ENCODE peak calls at places on chromosomes 12 and 14, in five cellular contexts. J, H, G, Z and N are unnamed samples. For H3K4me1, the result is how much of the 10 kb centered on the place peaks cover.

GRCh38 chr14:104746071-104746545 is 6.8 kb upstream of the SIVA1 start:
- DNase-seq in J (no peak), H (no peak), G (no peak), Z (no peak), N (peak)

GRCh38 chr12:20368653-20369163 is 371 bp downstream of the PDE3A start:
- DNase-seq in J (peak), H (peak), G (peak), Z (peak), N (peak)

GRCh38 chr12:32155041-32155440 is 48.4 kb downstream of the BICD1 start:
- DNase-seq in J (no peak), H (no peak), G (no peak), Z (no peak), N (no peak)

GRCh38 chr14:58765375-58765774 is 127.6 kb downstream of the DACT1 start:
- DNase-seq in J (no peak), H (no peak), G (peak), Z (no peak), N (no peak)

GRCh38 chr12:70763666-70764065 is 126.4 kb upstream of the PTPRB start:
- DNase-seq in J (no peak), H (no peak), G (no peak), Z (no peak), N (no peak)

GRCh38 chr14:25394356-25394755 is 344.4 kb upstream of the STXBP6 start:
- DNase-seq in J (no peak), H (no peak), G (no peak), Z (peak), N (no peak)

GRCh38 chr12:53569174-53569557 is 57.0 kb downstream of the ATF7 start:
- DNase-seq in J (peak), H (no peak), G (no peak), Z (peak), N (no peak)

GRCh38 chr14:93903342-93904184 is 23.6 kb upstream of the FAM181A start:
- DNase-seq in J (peak), H (no peak), G (no peak), Z (no peak), N (peak)

GRCh38 chr12:51864701-51865469 is 16.4 kb upstream of the FIGNL2 start:
- DNase-seq in J (no peak), H (no peak), G (no peak), Z (no peak), N (peak)

GRCh38 chr14:56759094-56759493 is 51.2 kb downstream of the OTX2 start:
- DNase-seq in J (no peak), H (no peak), G (no peak), Z (no peak), N (no peak)

GRCh38 chr14:33682746-33683145 is 268.1 kb downstream of the EGLN3 start:
- DNase-seq in J (no peak), H (peak), G (peak), Z (no peak), N (peak)

GRCh38 chr12:45981075-45981837 is 9.1 kb downstream of the SCAF11 start:
- DNase-seq in J (no peak), H (no peak), G (no peak), Z (no peak), N (no peak)

GRCh38 chr14:23645812-23646647 is 9.9 kb downstream of the DHRS2 start:
- DNase-seq in J (no peak), H (no peak), G (no peak), Z (no peak), N (peak)

GRCh38 chr14:95128140-95128539 is 29.2 kb downstream of the DICER1 start:
- DNase-seq in J (no peak), H (no peak), G (no peak), Z (no peak), N (no peak)

GRCh38 chr14:90536092-90536491 is 139.3 kb downstream of the CALM1 start:
- DNase-seq in J (no peak), H (no peak), G (peak), Z (no peak), N (no peak)

GRCh38 chr12:40312982-40313576 is 88.3 kb downstream of the LRRK2 start:
- DNase-seq in J (no peak), H (no peak), G (no peak), Z (peak), N (no peak)

GRCh38 chr14:53963491-53964227 is 7.0 kb upstream of the BMP4 start:
- DNase-seq in J (peak), H (no peak), G (peak), Z (no peak), N (no peak)

GRCh38 chr12:49824886-49825285 is 3.3 kb downstream of the NCKAP5L start:
- DNase-seq in J (no peak), H (no peak), G (no peak), Z (no peak), N (peak)

GRCh38 chr12:19412844-19413243 is 26.4 kb upstream of the AEBP2 start:
- DNase-seq in J (no peak), H (no peak), G (peak), Z (no peak), N (peak)

GRCh38 chr14:39762576-39763401 is 330.6 kb upstream of the FBXO33 start:
- DNase-seq in J (no peak), H (no peak), G (no peak), Z (no peak), N (no peak)

GRCh38 chr14:92122761-92123160 is 992 bp downstream of the CPSF2 start:
- DNase-seq in J (no peak), H (no peak), G (no peak), Z (no peak), N (no peak)

GRCh38 chr14:92121207-92121669 is 268 bp downstream of the NDUFB1 start:
- DNase-seq in J (no peak), H (peak), G (peak), Z (peak), N (peak)

GRCh38 chr14:92121670-92122350 is at the start of the genes CPSF2 and NDUFB1:
- DNase-seq in J (peak), H (peak), G (peak), Z (peak), N (peak)

DNA sequence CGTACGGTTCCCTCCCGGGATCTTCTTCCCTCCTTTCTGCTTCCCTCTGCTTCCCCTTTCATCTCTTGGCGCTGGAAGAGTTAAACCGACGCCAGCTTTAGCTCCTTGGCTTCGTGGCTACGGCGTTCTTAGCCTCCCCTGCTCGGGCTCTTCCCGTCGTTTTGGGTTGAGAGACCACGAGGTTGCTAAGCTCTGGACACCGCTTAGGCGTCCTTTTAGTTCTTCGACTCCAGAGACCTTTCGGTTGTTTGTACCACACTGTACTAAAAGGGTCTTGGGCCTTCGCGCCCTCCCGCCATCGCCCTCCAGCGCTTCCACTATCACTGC is 545 bp downstream of the CPSF2 start:
- DNase-seq in J (no peak), H (no peak), G (no peak), Z (peak), N (peak)
- TF ChIP-seq CTCF in J (no peak), H (no peak), G (no peak), Z (no peak), N (no peak)

DNA sequence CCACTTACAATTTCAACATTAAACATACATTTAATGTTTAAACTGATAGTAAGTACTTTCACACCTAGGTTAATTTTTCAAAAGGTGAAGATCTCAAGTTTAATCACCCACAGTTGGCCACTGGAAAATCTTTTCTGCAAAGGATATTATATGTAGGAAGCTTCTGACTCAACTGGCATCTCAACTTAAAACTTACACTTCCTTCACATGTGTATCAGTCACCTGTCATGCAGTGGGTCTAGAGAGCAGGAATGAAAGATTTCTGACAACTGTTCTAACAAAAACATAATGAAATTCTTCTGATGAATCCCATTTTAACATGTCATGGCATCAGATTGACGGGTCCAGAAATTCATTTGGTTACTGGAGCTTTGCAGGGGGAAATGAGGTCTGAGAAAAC is 192.8 kb downstream of the KLHL28 start:
- DNase-seq in J (no peak), H (no peak), G (no peak), Z (no peak), N (no peak)
- H3K4me1 ChIP-seq in J (under half), H (under half), G (under half), Z (under half), N (under half)

DNA sequence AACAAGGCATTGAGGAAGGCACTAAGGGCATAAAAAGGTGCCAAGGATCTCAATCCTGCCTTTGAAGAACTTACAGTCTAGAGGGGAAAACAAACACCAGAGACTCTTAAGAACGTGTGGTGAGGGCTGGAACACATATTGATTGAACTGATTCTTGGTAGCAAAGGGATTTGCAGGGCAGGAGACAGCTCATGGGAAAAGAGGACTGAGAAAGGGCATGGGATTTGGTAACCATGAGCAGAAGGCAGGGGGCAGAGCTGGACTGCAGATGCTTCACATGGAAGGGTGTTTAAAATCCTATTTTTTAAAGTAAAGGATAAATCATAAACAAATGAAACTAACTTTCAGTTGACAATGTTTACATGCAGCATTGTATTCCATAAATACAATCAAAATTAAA is 203.1 kb downstream of the ITPR2 start:
- DNase-seq in J (no peak), H (no peak), G (no peak), Z (peak), N (no peak)
- TF ChIP-seq CTCF in J (peak), H (no peak), G (peak), Z (peak), N (peak)

GRCh38 chr14:63478024-63478423 is 65.2 kb downstream of the PPP2R5E start:
- DNase-seq in J (no peak), H (no peak), G (no peak), Z (no peak), N (no peak)
- H3K4me1 ChIP-seq in J (under half), H (under half), G (half or more), Z (under half), N (under half)